ENCODE peak calls at places on chromosomes 1 and 21, in ten cellular contexts. One of them, this sample, is unnamed. For H3K4me1, the result is how much of the 10 kb centered on the place peaks cover.

GRCh38 chr1:119467857-119468666 is 38.9 kb upstream of the HSD3B1 start:
- DNase-seq in adipocyte: no peak
- DNase-seq in colonic mucosa: peak
- DNase-seq in mammary epithelial cell: no peak
- DNase-seq in MM.1S: no peak
- DNase-seq in IMR-90: no peak
- DNase-seq in Karpas-422: no peak
- DNase-seq in endodermal cell: no peak
- DNase-seq in neural progenitor cell: no peak
- DNase-seq in neuronal stem cell: no peak
- DNase-seq in this sample: no peak

GRCh38 chr1:65422241-65423203 is 2.1 kb downstream of the LEPR start:
- DNase-seq in endodermal cell: no peak
- DNase-seq in adipocyte: no peak
- DNase-seq in Karpas-422: no peak
- DNase-seq in mammary epithelial cell: peak
- DNase-seq in neural progenitor cell: no peak
- DNase-seq in colonic mucosa: no peak
- DNase-seq in IMR-90: peak
- DNase-seq in MM.1S: no peak
- DNase-seq in neuronal stem cell: no peak
- DNase-seq in this sample: peak

GRCh38 chr21:44440241-44441040 is 14.9 kb upstream of the LRRC3 start:
- DNase-seq in neural progenitor cell: no peak
- DNase-seq in Karpas-422: no peak
- DNase-seq in colonic mucosa: no peak
- DNase-seq in IMR-90: no peak
- DNase-seq in mammary epithelial cell: no peak
- DNase-seq in endodermal cell: no peak
- DNase-seq in MM.1S: no peak
- DNase-seq in adipocyte: no peak
- DNase-seq in neuronal stem cell: no peak
- DNase-seq in this sample: peak

GRCh38 chr1:112982853-112983539 is 27.0 kb upstream of the SLC16A1 start:
- DNase-seq in MM.1S: no peak
- DNase-seq in endodermal cell: no peak
- DNase-seq in mammary epithelial cell: no peak
- DNase-seq in Karpas-422: peak
- DNase-seq in colonic mucosa: no peak
- DNase-seq in neuronal stem cell: no peak
- DNase-seq in IMR-90: no peak
- DNase-seq in neural progenitor cell: no peak
- DNase-seq in adipocyte: no peak
- DNase-seq in this sample: no peak

GRCh38 chr1:7679873-7680790 is 91.0 kb upstream of the VAMP3 start:
- DNase-seq in neural progenitor cell: peak
- DNase-seq in mammary epithelial cell: peak
- DNase-seq in IMR-90: peak
- DNase-seq in neuronal stem cell: peak
- DNase-seq in MM.1S: no peak
- DNase-seq in Karpas-422: no peak
- DNase-seq in colonic mucosa: peak
- DNase-seq in adipocyte: peak
- DNase-seq in endodermal cell: peak
- DNase-seq in this sample: peak

GRCh38 chr1:210687582-210688279 is 359.0 kb downstream of the HHAT start:
- DNase-seq in colonic mucosa: no peak
- DNase-seq in IMR-90: peak
- DNase-seq in adipocyte: no peak
- DNase-seq in neural progenitor cell: no peak
- DNase-seq in MM.1S: no peak
- DNase-seq in endodermal cell: no peak
- DNase-seq in mammary epithelial cell: no peak
- DNase-seq in neuronal stem cell: no peak
- DNase-seq in Karpas-422: no peak
- DNase-seq in this sample: no peak

GRCh38 chr1:58755468-58755872 is 28.4 kb downstream of the JUN start:
- DNase-seq in endodermal cell: no peak
- DNase-seq in Karpas-422: no peak
- DNase-seq in neuronal stem cell: no peak
- DNase-seq in adipocyte: peak
- DNase-seq in MM.1S: no peak
- DNase-seq in IMR-90: peak
- DNase-seq in mammary epithelial cell: peak
- DNase-seq in colonic mucosa: peak
- DNase-seq in neural progenitor cell: no peak
- DNase-seq in this sample: peak

GRCh38 chr21:29360799-29361765 is 62.4 kb downstream of the BACH1 start:
- DNase-seq in endodermal cell: no peak
- DNase-seq in neuronal stem cell: no peak
- DNase-seq in MM.1S: no peak
- DNase-seq in colonic mucosa: no peak
- DNase-seq in adipocyte: no peak
- DNase-seq in mammary epithelial cell: peak
- DNase-seq in neural progenitor cell: peak
- DNase-seq in Karpas-422: peak
- DNase-seq in IMR-90: peak
- DNase-seq in this sample: no peak

GRCh38 chr1:81583878-81584277 is 216.9 kb upstream of the ADGRL2 start:
- DNase-seq in neural progenitor cell: no peak
- DNase-seq in endodermal cell: no peak
- DNase-seq in MM.1S: no peak
- DNase-seq in mammary epithelial cell: no peak
- DNase-seq in Karpas-422: no peak
- DNase-seq in adipocyte: no peak
- DNase-seq in colonic mucosa: no peak
- DNase-seq in neuronal stem cell: no peak
- DNase-seq in IMR-90: no peak
- DNase-seq in this sample: no peak

GRCh38 chr1:31487143-31487542 is 74.1 kb downstream of the SERINC2 start:
- DNase-seq in neural progenitor cell: no peak
- DNase-seq in IMR-90: no peak
- DNase-seq in Karpas-422: no peak
- DNase-seq in endodermal cell: no peak
- DNase-seq in MM.1S: peak
- DNase-seq in colonic mucosa: no peak
- DNase-seq in mammary epithelial cell: peak
- DNase-seq in neuronal stem cell: no peak
- DNase-seq in adipocyte: peak
- DNase-seq in this sample: no peak
- H3K4me3 ChIP-seq in neural progenitor cell: no peak
- H3K4me3 ChIP-seq in IMR-90: no peak
- H3K4me3 ChIP-seq in Karpas-422: no peak
- H3K4me3 ChIP-seq in endodermal cell: no peak
- H3K4me3 ChIP-seq in MM.1S: no peak
- H3K4me3 ChIP-seq in colonic mucosa: no peak
- H3K4me3 ChIP-seq in mammary epithelial cell: no peak
- H3K4me3 ChIP-seq in neuronal stem cell: no peak
- H3K4me3 ChIP-seq in adipocyte: no peak
- H3K4me3 ChIP-seq in this sample: no peak

GRCh38 chr1:31575373-31576140 is 758 bp upstream of the TINAGL1 start:
- DNase-seq in mammary epithelial cell: peak
- DNase-seq in adipocyte: no peak
- DNase-seq in neuronal stem cell: no peak
- DNase-seq in neural progenitor cell: peak
- DNase-seq in MM.1S: no peak
- DNase-seq in colonic mucosa: peak
- DNase-seq in Karpas-422: no peak
- DNase-seq in IMR-90: no peak
- DNase-seq in endodermal cell: peak
- DNase-seq in this sample: peak
- H3K4me1 ChIP-seq in mammary epithelial cell: half or more
- H3K4me1 ChIP-seq in adipocyte: under half
- H3K4me1 ChIP-seq in neuronal stem cell: under half
- H3K4me1 ChIP-seq in neural progenitor cell: under half
- H3K4me1 ChIP-seq in MM.1S: under half
- H3K4me1 ChIP-seq in colonic mucosa: under half
- H3K4me1 ChIP-seq in Karpas-422: under half
- H3K4me1 ChIP-seq in IMR-90: under half
- H3K4me1 ChIP-seq in endodermal cell: under half
- H3K4me1 ChIP-seq in this sample: under half

DNA sequence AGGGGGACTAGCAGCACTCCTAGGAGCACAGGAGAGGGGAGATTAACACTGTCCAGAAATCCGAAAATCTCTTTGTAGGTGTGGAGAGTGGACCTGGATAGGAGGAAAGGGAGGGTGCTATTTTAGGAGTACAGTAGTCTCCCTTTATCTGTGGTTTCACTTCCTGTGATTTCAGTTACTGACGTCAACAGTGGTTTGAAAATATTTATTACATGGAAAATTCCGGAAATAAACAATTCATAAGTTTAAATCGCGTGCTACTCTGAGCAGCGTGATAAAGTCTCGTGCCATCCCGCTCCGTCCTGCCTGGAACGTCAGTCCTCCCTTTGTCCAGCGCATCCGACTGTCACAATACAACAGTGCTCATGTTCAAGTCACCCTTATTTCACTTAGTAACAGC is 6.6 kb upstream of the IL24 start:
- DNase-seq in MM.1S: no peak
- DNase-seq in colonic mucosa: no peak
- DNase-seq in Karpas-422: no peak
- DNase-seq in adipocyte: no peak
- DNase-seq in IMR-90: peak
- DNase-seq in neural progenitor cell: no peak
- DNase-seq in neuronal stem cell: no peak
- DNase-seq in mammary epithelial cell: peak
- DNase-seq in endodermal cell: no peak
- DNase-seq in this sample: no peak
- H3K9ac ChIP-seq in MM.1S: no peak
- H3K9ac ChIP-seq in colonic mucosa: no peak
- H3K9ac ChIP-seq in Karpas-422: no peak
- H3K9ac ChIP-seq in adipocyte: no peak
- H3K9ac ChIP-seq in IMR-90: no peak
- H3K9ac ChIP-seq in neural progenitor cell: no peak
- H3K9ac ChIP-seq in neuronal stem cell: no peak
- H3K9ac ChIP-seq in mammary epithelial cell: peak
- H3K9ac ChIP-seq in endodermal cell: no peak
- H3K9ac ChIP-seq in this sample: no peak

GRCh38 chr1:28744184-28744583 is 7.4 kb downstream of the YTHDF2 start:
- DNase-seq in MM.1S: no peak
- DNase-seq in mammary epithelial cell: no peak
- DNase-seq in IMR-90: no peak
- DNase-seq in neural progenitor cell: no peak
- DNase-seq in adipocyte: no peak
- DNase-seq in colonic mucosa: no peak
- DNase-seq in endodermal cell: no peak
- DNase-seq in neuronal stem cell: no peak
- DNase-seq in Karpas-422: no peak
- DNase-seq in this sample: no peak
- H3K4me3 ChIP-seq in MM.1S: no peak
- H3K4me3 ChIP-seq in mammary epithelial cell: no peak
- H3K4me3 ChIP-seq in IMR-90: no peak
- H3K4me3 ChIP-seq in neural progenitor cell: peak
- H3K4me3 ChIP-seq in adipocyte: peak
- H3K4me3 ChIP-seq in colonic mucosa: no peak
- H3K4me3 ChIP-seq in endodermal cell: peak
- H3K4me3 ChIP-seq in neuronal stem cell: no peak
- H3K4me3 ChIP-seq in Karpas-422: no peak
- H3K4me3 ChIP-seq in this sample: no peak

This sample was measured in kidney.